ENCODE peak calls at places on chromosome 2, in eight cellular contexts. A, U, V, K, Q, R, P and T are unnamed samples.

GRCh38 chr2:173050684-173051083 is 25.0 kb upstream of the MAP3K20 start:
- DNase-seq in A (no peak), U (no peak), V (no peak), K (no peak), Q (no peak), R (no peak), P (no peak), T (no peak)

GRCh38 chr2:43032248-43032893 is 194.0 kb downstream of the ZFP36L2 start:
- DNase-seq in A (no peak), U (no peak), V (no peak), K (no peak), Q (no peak), R (peak), P (peak), T (no peak)

GRCh38 chr2:29755829-29756228 is 165.6 kb downstream of the ALK start:
- DNase-seq in A (no peak), U (no peak), V (no peak), K (no peak), Q (no peak), R (no peak), P (no peak), T (no peak)

GRCh38 chr2:147488472-147488871 is 356.4 kb upstream of the ACVR2A start:
- DNase-seq in A (no peak), U (no peak), V (no peak), K (no peak), Q (no peak), R (no peak), P (no peak), T (no peak)

GRCh38 chr2:234827096-234827860 is 124.5 kb upstream of the SH3BP4 start:
- DNase-seq in A (no peak), U (no peak), V (no peak), K (no peak), Q (no peak), R (no peak), P (no peak), T (no peak)

GRCh38 chr2:158776236-158776635 is 18.9 kb upstream of the DAPL1 start:
- DNase-seq in A (no peak), U (no peak), V (no peak), K (no peak), Q (no peak), R (no peak), P (no peak), T (no peak)

GRCh38 chr2:33599943-33600192 is 769 bp upstream of the FAM98A start:
- DNase-seq in A (no peak), U (no peak), V (no peak), K (no peak), Q (no peak), R (no peak), P (no peak), T (no peak)

GRCh38 chr2:58709274-58709673 is 468.1 kb upstream of the FANCL start:
- DNase-seq in A (no peak), U (no peak), V (no peak), K (no peak), Q (no peak), R (no peak), P (no peak), T (no peak)

GRCh38 chr2:176092270-176093144 is at the start of gene HOXD13:
- DNase-seq in A (no peak), U (no peak), V (no peak), K (no peak), Q (no peak), R (no peak), P (no peak), T (no peak)

GRCh38 chr2:120104002-120104467 is 91.2 kb downstream of the EPB41L5 start:
- DNase-seq in A (no peak), U (peak), V (no peak), K (no peak), Q (no peak), R (no peak), P (no peak), T (peak)

GRCh38 chr2:55949211-55949610 is 25.6 kb upstream of the EFEMP1 start:
- DNase-seq in A (no peak), U (no peak), V (no peak), K (no peak), Q (no peak), R (no peak), P (no peak), T (no peak)

GRCh38 chr2:239380831-239381708 is 19.8 kb downstream of the HDAC4 start:
- DNase-seq in A (peak), U (no peak), V (no peak), K (peak), Q (no peak), R (peak), P (no peak), T (no peak)

GRCh38 chr2:83461135-83461534 is 997.9 kb downstream of the SUCLG1 start:
- DNase-seq in A (no peak), U (no peak), V (no peak), K (no peak), Q (no peak), R (no peak), P (no peak), T (no peak)